ENCODE peak calls at places on chromosomes 13 and 19, in six cellular contexts. F is astrocyte; H is CD4-positive, alpha-beta memory T cell; Z is heart right ventricle; N is fibroblast of lung; U is neuronal stem cell. E is an unnamed sample.

GRCh38 chr13:100880166-100880565 is 205.6 kb upstream of the TMTC4 start:
- DNase-seq in N (no peak), F (no peak), H (no peak), U (no peak), Z (no peak), E (no peak)

GRCh38 chr19:56543776-56544175 is 5.0 kb downstream of the ZFP28 start:
- DNase-seq in U (no peak), F (no peak), H (no peak), N (no peak), Z (no peak), E (no peak)

GRCh38 chr13:19586904-19587634 is 25.7 kb upstream of the TPTE2 start:
- DNase-seq in F (peak; percentile 41), U (no peak), H (peak; percentile 68), Z (peak; percentile 27), N (peak; percentile 50), E (no peak)

GRCh38 chr13:30529085-30529815 is 63.5 kb upstream of the HMGB1 start:
- DNase-seq in N (peak; percentile 34), F (peak; percentile 6), U (no peak), Z (no peak), H (no peak), E (no peak)

GRCh38 chr19:10408511-10409291 is 5.4 kb upstream of the CDC37 start:
- DNase-seq in H (peak; percentile 60), N (no peak), F (no peak), Z (no peak), U (no peak), E (no peak)

GRCh38 chr13:26473571-26474230 is 83.8 kb upstream of the WASF3 start:
- DNase-seq in Z (no peak), F (no peak), N (no peak), H (no peak), U (no peak), E (no peak)

GRCh38 chr13:113182046-113182445 is 23.6 kb downstream of the PROZ start:
- DNase-seq in F (peak; percentile 51), H (no peak), U (no peak), N (peak; percentile 64), Z (no peak), E (no peak)

GRCh38 chr13:24865158-24865557 is 101.2 kb downstream of the RNF17 start:
- DNase-seq in H (no peak), U (no peak), Z (no peak), N (no peak), F (no peak), E (no peak)

GRCh38 chr13:27481766-27482165 is 31.4 kb upstream of the MTIF3 start:
- DNase-seq in F (no peak), H (no peak), Z (no peak), N (no peak), U (peak; percentile 56), E (no peak)

GRCh38 chr13:95382906-95383305 is 81.7 kb upstream of the ABCC4 start:
- DNase-seq in U (no peak), Z (no peak), N (no peak), H (no peak), F (no peak), E (no peak)

GRCh38 chr19:38266981-38267597 is 2.7 kb downstream of the SPINT2 start:
- DNase-seq in N (peak; percentile 73), F (peak; percentile 68), H (no peak), Z (no peak), U (no peak), E (no peak)

GRCh38 chr19:54418030-54418929 is 3.0 kb downstream of the TTYH1 start:
- DNase-seq in N (peak; percentile 22), U (no peak), F (peak; percentile 22), H (no peak), Z (no peak), E (no peak)

GRCh38 chr19:18150776-18151624 is 2.0 kb upstream of the PIK3R2 start:
- DNase-seq in F (no peak), H (no peak), N (no peak), U (no peak), Z (no peak), E (no peak)

GRCh38 chr19:2291185-2291751 is 9.3 kb upstream of the PEAK3 start:
- DNase-seq in U (peak; percentile 71), N (no peak), Z (no peak), H (no peak), F (no peak), E (no peak)
- H3K4me3 ChIP-seq in U (no peak overlapping the region), N (no peak overlapping the region), Z (peak overlapping the region; percentile 38), H (no peak overlapping the region), F (peak overlapping the region; percentile 5), E (peak overlapping the region; percentile 39)

GRCh38 chr19:19460258-19460731 is 54.8 kb downstream of the GATAD2A start:
- DNase-seq in H (peak; percentile 26), F (no peak), N (no peak), U (no peak), Z (no peak), E (no peak)
- H3K4me1 ChIP-seq in H (peaks cover 90% of the 10 kb centered on the region), F (peaks cover 65% of the 10 kb centered on the region), N (peaks cover 62% of the 10 kb centered on the region), U (peaks cover 54% of the 10 kb centered on the region), Z (peaks cover 75% of the 10 kb centered on the region), E (peaks cover 64% of the 10 kb centered on the region)

GRCh38 chr13:86729206-86729605 is 930.0 kb upstream of the SLITRK6 start:
- DNase-seq in U (no peak), H (no peak), Z (no peak), F (no peak), N (no peak), E (no peak)
- H3K27ac ChIP-seq in U (no peak overlapping the region), H (no peak overlapping the region), Z (no peak overlapping the region), F (no peak overlapping the region), N (no peak overlapping the region), E (no peak overlapping the region)

DNA sequence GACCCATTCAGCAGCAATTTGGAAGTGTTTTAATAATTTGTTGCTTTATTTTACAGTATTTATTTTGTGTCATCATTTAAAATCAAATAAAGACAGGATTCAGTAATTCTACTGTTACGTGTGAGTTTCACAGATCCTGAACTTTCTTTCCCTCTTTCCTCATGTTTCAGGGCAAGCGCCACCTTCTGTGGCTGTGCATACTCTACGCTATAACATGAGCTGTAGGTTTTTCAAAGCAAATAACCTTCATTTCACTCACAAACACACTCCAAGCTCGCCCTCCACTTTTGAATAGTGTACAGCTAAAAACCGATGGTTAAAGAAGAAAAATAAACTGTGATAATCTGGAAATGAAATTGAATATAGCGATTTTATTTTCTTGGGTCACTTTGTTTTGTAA is 753.3 kb downstream of the OLFM4 start:
- DNase-seq in F (no peak), N (no peak), Z (no peak), H (no peak), U (peak; percentile 3), E (no peak)
- H3K4me3 ChIP-seq in F (no peak overlapping the region), N (no peak overlapping the region), Z (no peak overlapping the region), H (no peak overlapping the region), U (no peak overlapping the region), E (no peak overlapping the region)

GRCh38 chr19:1843116-1843515 is 5.2 kb downstream of the REXO1 start:
- DNase-seq in H (no peak), F (no peak), N (no peak), Z (no peak), U (no peak), E (no peak)

GRCh38 chr19:1841209-1841924 is 6.9 kb downstream of the REXO1 start:
- DNase-seq in U (no peak), F (no peak), H (no peak), N (no peak), Z (no peak), E (no peak)

GRCh38 chr19:1845642-1846041 is 2.6 kb downstream of the REXO1 start:
- DNase-seq in U (no peak), Z (no peak), N (no peak), F (no peak), H (no peak), E (no peak)

GRCh38 chr19:1844536-1845515 is 3.5 kb downstream of the REXO1 start:
- DNase-seq in Z (no peak), F (no peak), U (no peak), N (no peak), H (no peak), E (no peak)

DNA sequence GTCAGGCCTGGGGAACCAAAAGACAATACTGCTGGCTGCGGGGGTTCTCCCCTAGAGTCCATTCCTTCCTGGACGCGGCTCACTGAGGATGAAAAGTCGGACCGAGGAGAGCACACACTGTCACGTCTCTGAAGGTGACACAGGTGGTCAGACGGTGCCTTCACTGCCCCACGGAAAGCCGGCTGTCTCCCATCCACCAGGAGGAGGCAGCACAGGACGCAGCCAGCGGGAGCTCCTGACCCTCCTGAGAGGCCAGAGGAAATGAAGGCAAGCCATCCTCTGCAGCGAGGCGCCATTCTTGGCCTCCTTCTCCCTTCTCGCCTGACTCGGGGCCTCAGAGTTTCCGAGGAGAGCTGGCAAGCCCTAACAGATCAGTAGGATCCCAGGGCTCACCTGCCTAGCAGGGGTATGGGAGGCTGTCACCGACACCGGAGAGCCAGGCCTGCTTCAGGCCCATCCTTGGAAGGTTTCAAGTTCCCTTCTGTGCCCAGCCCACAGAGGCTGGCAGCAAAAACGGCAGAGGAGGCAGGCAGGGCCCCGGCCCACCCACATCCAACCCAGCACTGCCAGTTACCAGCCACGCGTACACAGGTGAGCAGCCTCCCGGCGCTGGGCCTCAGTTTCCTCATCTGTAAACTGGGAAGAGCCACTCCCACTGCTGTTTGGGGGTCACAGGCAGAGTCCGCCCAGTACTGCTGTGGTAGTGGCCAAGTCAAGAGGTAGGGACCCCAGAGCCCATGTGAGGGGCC is 4.5 kb downstream of the REXO1 start:
- DNase-seq in U (no peak), F (no peak), Z (no peak), H (no peak), N (no peak), E (no peak)
- H3K4me1 ChIP-seq in U (peaks cover 30% of the 10 kb centered on the region), F (peaks cover 14% of the 10 kb centered on the region), Z (peaks cover 84% of the 10 kb centered on the region), H (peaks cover 68% of the 10 kb centered on the region), N (peaks cover 5% of the 10 kb centered on the region), E (peaks cover 79% of the 10 kb centered on the region)

GRCh38 chr13:37132211-37132610 is 26.7 kb upstream of the CSNK1A1L start:
- DNase-seq in U (no peak), F (peak; percentile 63), H (no peak), N (peak; percentile 69), Z (no peak), E (no peak)
- H3K27ac ChIP-seq in U (no peak overlapping the region), F (peak overlapping the region; percentile 29), H (no peak overlapping the region), N (no peak overlapping the region), Z (no peak overlapping the region), E (no peak overlapping the region)

GRCh38 chr19:821228-821975 is at the start of gene PLPPR3:
- DNase-seq in H (no peak), Z (no peak), U (no peak), N (no peak), F (no peak), E (no peak)
- H3K4me3 ChIP-seq in H (no peak within 1 kb of the TSS), Z (peak within 1 kb of the TSS; percentile 38), U (peak within 1 kb of the TSS; percentile 72), N (no peak within 1 kb of the TSS), F (no peak within 1 kb of the TSS), E (peak within 1 kb of the TSS; percentile 9)

GRCh38 chr19:27974082-27974513 is 1238.9 kb downstream of the UQCRFS1 start:
- DNase-seq in N (peak; percentile 56), H (no peak), F (peak; percentile 41), U (peak; percentile 32), Z (no peak), E (no peak)
- H3K4me1 ChIP-seq in N (no peaks in the 10 kb centered on the region), H (no peaks in the 10 kb centered on the region), F (peaks cover 24% of the 10 kb centered on the region), U (peaks cover 5% of the 10 kb centered on the region), Z (no peaks in the 10 kb centered on the region), E (no peaks in the 10 kb centered on the region)

GRCh38 chr19:32195706-32196610 is 149.5 kb upstream of the ZNF507 start:
- DNase-seq in Z (no peak), U (no peak), F (no peak), N (no peak), H (no peak), E (peak; percentile 28)
- H3K27ac ChIP-seq in Z (no peak overlapping the region), U (no peak overlapping the region), F (no peak overlapping the region), N (no peak overlapping the region), H (no peak overlapping the region), E (no peak overlapping the region)